ENCODE peak calls at places on chromosomes 5 and 9, in four cellular contexts. Y, D, X and C are unnamed samples.

GRCh38 chr9:94860678-94861588 is 134.4 kb downstream of the AOPEP start:
- DNase-seq in Y (no peak), D (no peak), X (peak), C (peak)

GRCh38 chr9:14203366-14204056 is 110.4 kb downstream of the NFIB start:
- DNase-seq in Y (peak), D (no peak), X (no peak), C (no peak)

GRCh38 chr5:112401924-112402323 is 17.2 kb downstream of the EPB41L4A start:
- DNase-seq in Y (no peak), D (no peak), X (no peak), C (no peak)

GRCh38 chr5:25950681-25951080 is 1087.7 kb downstream of the CDH9 start:
- DNase-seq in Y (peak), D (no peak), X (no peak), C (no peak)

GRCh38 chr5:73693573-73694061 is 67.6 kb downstream of the ARHGEF28 start:
- DNase-seq in Y (peak), D (no peak), X (peak), C (peak)

GRCh38 chr5:168910874-168911273 is 331.7 kb upstream of the PANK3 start:
- DNase-seq in Y (no peak), D (no peak), X (no peak), C (no peak)

GRCh38 chr5:64606926-64607325 is 83.4 kb upstream of the SHISAL2B start:
- DNase-seq in Y (no peak), D (no peak), X (no peak), C (no peak)

GRCh38 chr5:137186759-137187461 is 312.2 kb downstream of the SPOCK1 start:
- DNase-seq in Y (no peak), D (no peak), X (no peak), C (no peak)

GRCh38 chr9:136438909-136439549 is 616 bp downstream of the INPP5E start:
- DNase-seq in Y (peak), D (no peak), X (peak), C (peak)

GRCh38 chr5:13278148-13278547 is 666.3 kb downstream of the DNAH5 start:
- DNase-seq in Y (no peak), D (no peak), X (no peak), C (no peak)

GRCh38 chr9:77952641-77953341 is 78.8 kb downstream of the GNAQ start:
- DNase-seq in Y (no peak), D (no peak), X (no peak), C (no peak)

GRCh38 chr9:133828338-133828997 is 90.3 kb upstream of the SARDH start:
- DNase-seq in Y (no peak), D (no peak), X (no peak), C (no peak)

GRCh38 chr5:111755942-111756353 is 1.0 kb downstream of the NREP start:
- DNase-seq in Y (no peak), D (no peak), X (no peak), C (no peak)

GRCh38 chr9:91775011-91775707 is 174.9 kb downstream of the ROR2 start:
- DNase-seq in Y (peak), D (peak), X (peak), C (peak)

GRCh38 chr9:109534151-109534550 is 36.0 kb upstream of the PTPN3 start:
- DNase-seq in Y (no peak), D (no peak), X (no peak), C (no peak)

GRCh38 chr9:5095795-5096194 is 89.6 kb downstream of the INSL6 start:
- DNase-seq in Y (no peak), D (no peak), X (no peak), C (no peak)

GRCh38 chr9:5099466-5099865 is 86.0 kb downstream of the INSL6 start:
- DNase-seq in Y (no peak), D (no peak), X (no peak), C (no peak)
- TF ChIP-seq CTCF in Y (no peak), D (no peak), X (no peak), C (no peak)

DNA sequence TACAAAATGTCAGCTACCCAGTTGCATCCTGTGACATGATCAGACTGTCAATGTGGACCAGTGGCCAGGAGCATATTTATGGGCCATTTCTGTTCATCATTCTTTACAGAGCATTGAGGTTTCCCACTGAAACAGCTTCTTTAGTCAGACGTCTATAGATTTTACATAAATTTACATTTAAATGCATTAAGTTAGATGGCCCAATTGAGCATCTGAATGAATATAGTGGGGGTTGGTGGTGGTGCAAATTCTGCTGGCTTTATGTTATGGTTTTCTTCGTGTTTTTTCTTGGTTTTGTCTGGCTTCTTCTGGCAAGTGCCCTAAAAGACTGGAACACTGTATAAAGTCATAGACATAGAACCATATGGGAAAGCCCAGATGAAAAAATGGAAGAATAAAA is 214.1 kb downstream of the PJA2 start:
- DNase-seq in Y (no peak), D (no peak), X (no peak), C (no peak)
- TF ChIP-seq CTCF in Y (no peak), D (no peak), X (no peak), C (no peak)

DNA sequence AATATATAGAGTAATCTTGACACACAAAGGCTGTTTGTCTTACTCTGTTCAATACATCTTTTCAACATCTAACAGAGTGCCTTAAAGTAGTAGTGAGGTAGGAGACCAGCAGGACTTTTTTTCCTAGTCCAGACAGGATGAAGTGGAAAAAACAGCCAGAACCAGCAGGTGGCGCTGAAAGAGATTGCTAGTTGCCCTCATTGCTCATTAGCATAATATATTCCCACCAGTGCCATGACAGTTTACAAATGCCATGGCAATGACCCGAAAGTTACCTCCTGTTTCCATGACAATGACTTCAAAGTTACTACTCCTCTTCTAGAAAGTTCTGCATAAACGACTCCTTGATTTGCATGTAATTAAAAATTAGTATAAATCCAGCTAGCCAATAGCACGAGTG is 387.4 kb downstream of the ACTL7B start:
- DNase-seq in Y (peak), D (no peak), X (peak), C (peak)
- TF ChIP-seq CTCF in Y (peak), D (no peak), X (peak), C (no peak)

GRCh38 chr5:167710444-167711025 is 580.9 kb upstream of the WWC1 start:
- DNase-seq in Y (no peak), D (no peak), X (no peak), C (no peak)

GRCh38 chr5:167709625-167710024 is 581.8 kb upstream of the WWC1 start:
- DNase-seq in Y (no peak), D (no peak), X (no peak), C (peak)

GRCh38 chr5:167713186-167713585 is 578.3 kb upstream of the WWC1 start:
- DNase-seq in Y (no peak), D (no peak), X (no peak), C (no peak)

DNA sequence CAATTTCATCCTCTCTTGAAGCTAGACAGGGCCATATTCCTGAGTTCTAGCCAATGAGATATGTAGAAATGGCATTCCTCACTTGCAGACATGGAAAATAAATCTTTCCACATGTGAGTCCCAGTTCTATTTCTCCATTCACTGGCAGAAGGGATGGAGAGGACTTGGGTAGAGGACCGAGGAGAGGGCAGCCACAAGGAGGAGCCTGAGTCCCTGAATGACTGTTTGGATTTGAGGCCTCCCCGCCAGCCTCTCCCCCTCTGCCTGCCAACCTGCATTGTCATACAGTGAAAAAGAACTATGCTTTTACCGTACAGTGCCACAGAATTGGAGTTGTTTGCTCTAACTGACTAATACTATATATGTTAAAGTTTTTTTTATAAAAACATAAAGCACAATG is 583.0 kb upstream of the WWC1 start:
- DNase-seq in Y (no peak), D (no peak), X (no peak), C (no peak)
- TF ChIP-seq CTCF in Y (no peak), D (no peak), X (no peak), C (no peak)

GRCh38 chr5:162699361-162699760 is 631.8 kb downstream of the GABRG2 start:
- DNase-seq in Y (no peak), D (no peak), X (no peak), C (no peak)
- TF ChIP-seq CTCF in Y (peak), D (no peak), X (no peak), C (no peak)